ENCODE peak calls at places on chromosomes 2 and 18, in eight cellular contexts. One of them, this sample, is unnamed.
A peak's percentile ranks its signal among the peaks of the same experiment; 100 is the strongest.

GRCh38 chr2:163465440-163465839 is 270.4 kb downstream of the FIGN start:
- DNase-seq in NCI-H460: no peak
- DNase-seq in dorsolateral prefrontal cortex: no peak
- DNase-seq in stimulated activated naive B cell treated with anti-CD40 and anti-IgM and Interleukin-4, amounts not matched to agents 10 μg/mL and 1 μg/mL and 100 μg/mL, for 72 hours: no peak
- DNase-seq in LoVo: no peak
- DNase-seq in stimulated activated CD8-positive, alpha-beta memory T cell treated with anti-CD3 and anti-CD28 coated beads, Interleukin-12 subunit alpha, Interleukin-12 subunit beta, amount 100 ng/mL, for 1 hour: no peak
- DNase-seq in AML-193: no peak
- DNase-seq in stimulated activated CD4-positive, alpha-beta T cell treated with anti-CD3 and anti-CD28 coated beads, Interleukin-15, amount 100 ng/mL, for 1 hour: no peak
- DNase-seq in this sample: no peak

GRCh38 chr2:25168256-25169072 is at the start of gene POMC:
- DNase-seq in dorsolateral prefrontal cortex: no peak
- DNase-seq in stimulated activated CD4-positive, alpha-beta T cell treated with anti-CD3 and anti-CD28 coated beads, Interleukin-15, amount 100 ng/mL, for 1 hour: no peak
- DNase-seq in LoVo: no peak
- DNase-seq in AML-193: no peak
- DNase-seq in stimulated activated CD8-positive, alpha-beta memory T cell treated with anti-CD3 and anti-CD28 coated beads, Interleukin-12 subunit alpha, Interleukin-12 subunit beta, amount 100 ng/mL, for 1 hour: no peak
- DNase-seq in NCI-H460: no peak
- DNase-seq in stimulated activated naive B cell treated with anti-CD40 and anti-IgM and Interleukin-4, amounts not matched to agents 10 μg/mL and 1 μg/mL and 100 μg/mL, for 72 hours: peak; percentile 29
- DNase-seq in this sample: no peak

GRCh38 chr2:86704482-86704971 is 15.6 kb upstream of the RMND5A start:
- DNase-seq in stimulated activated CD8-positive, alpha-beta memory T cell treated with anti-CD3 and anti-CD28 coated beads, Interleukin-12 subunit alpha, Interleukin-12 subunit beta, amount 100 ng/mL, for 1 hour: no peak
- DNase-seq in dorsolateral prefrontal cortex: no peak
- DNase-seq in AML-193: no peak
- DNase-seq in stimulated activated CD4-positive, alpha-beta T cell treated with anti-CD3 and anti-CD28 coated beads, Interleukin-15, amount 100 ng/mL, for 1 hour: no peak
- DNase-seq in NCI-H460: peak; percentile 57
- DNase-seq in LoVo: peak; percentile 91
- DNase-seq in stimulated activated naive B cell treated with anti-CD40 and anti-IgM and Interleukin-4, amounts not matched to agents 10 μg/mL and 1 μg/mL and 100 μg/mL, for 72 hours: no peak
- DNase-seq in this sample: no peak

GRCh38 chr2:224775638-224776037 is 59.5 kb upstream of the CCDC195 start:
- DNase-seq in stimulated activated naive B cell treated with anti-CD40 and anti-IgM and Interleukin-4, amounts not matched to agents 10 μg/mL and 1 μg/mL and 100 μg/mL, for 72 hours: no peak
- DNase-seq in dorsolateral prefrontal cortex: no peak
- DNase-seq in NCI-H460: no peak
- DNase-seq in stimulated activated CD4-positive, alpha-beta T cell treated with anti-CD3 and anti-CD28 coated beads, Interleukin-15, amount 100 ng/mL, for 1 hour: no peak
- DNase-seq in AML-193: no peak
- DNase-seq in stimulated activated CD8-positive, alpha-beta memory T cell treated with anti-CD3 and anti-CD28 coated beads, Interleukin-12 subunit alpha, Interleukin-12 subunit beta, amount 100 ng/mL, for 1 hour: no peak
- DNase-seq in LoVo: no peak
- DNase-seq in this sample: peak; percentile 57

GRCh38 chr2:98608962-98609604 is 694 bp downstream of the UNC50 start:
- DNase-seq in stimulated activated CD8-positive, alpha-beta memory T cell treated with anti-CD3 and anti-CD28 coated beads, Interleukin-12 subunit alpha, Interleukin-12 subunit beta, amount 100 ng/mL, for 1 hour: no peak
- DNase-seq in LoVo: no peak
- DNase-seq in stimulated activated CD4-positive, alpha-beta T cell treated with anti-CD3 and anti-CD28 coated beads, Interleukin-15, amount 100 ng/mL, for 1 hour: no peak
- DNase-seq in NCI-H460: no peak
- DNase-seq in dorsolateral prefrontal cortex: no peak
- DNase-seq in stimulated activated naive B cell treated with anti-CD40 and anti-IgM and Interleukin-4, amounts not matched to agents 10 μg/mL and 1 μg/mL and 100 μg/mL, for 72 hours: no peak
- DNase-seq in AML-193: no peak
- DNase-seq in this sample: no peak

GRCh38 chr2:181955010-181955409 is 30.6 kb upstream of the PPP1R1C start:
- DNase-seq in stimulated activated CD8-positive, alpha-beta memory T cell treated with anti-CD3 and anti-CD28 coated beads, Interleukin-12 subunit alpha, Interleukin-12 subunit beta, amount 100 ng/mL, for 1 hour: no peak
- DNase-seq in LoVo: peak; percentile 71
- DNase-seq in stimulated activated naive B cell treated with anti-CD40 and anti-IgM and Interleukin-4, amounts not matched to agents 10 μg/mL and 1 μg/mL and 100 μg/mL, for 72 hours: no peak
- DNase-seq in stimulated activated CD4-positive, alpha-beta T cell treated with anti-CD3 and anti-CD28 coated beads, Interleukin-15, amount 100 ng/mL, for 1 hour: no peak
- DNase-seq in NCI-H460: peak; percentile 26
- DNase-seq in dorsolateral prefrontal cortex: no peak
- DNase-seq in AML-193: no peak
- DNase-seq in this sample: no peak

GRCh38 chr18:55406374-55407045 is 181.5 kb downstream of the TCF4 start:
- DNase-seq in stimulated activated CD4-positive, alpha-beta T cell treated with anti-CD3 and anti-CD28 coated beads, Interleukin-15, amount 100 ng/mL, for 1 hour: no peak
- DNase-seq in LoVo: no peak
- DNase-seq in AML-193: no peak
- DNase-seq in stimulated activated CD8-positive, alpha-beta memory T cell treated with anti-CD3 and anti-CD28 coated beads, Interleukin-12 subunit alpha, Interleukin-12 subunit beta, amount 100 ng/mL, for 1 hour: no peak
- DNase-seq in stimulated activated naive B cell treated with anti-CD40 and anti-IgM and Interleukin-4, amounts not matched to agents 10 μg/mL and 1 μg/mL and 100 μg/mL, for 72 hours: no peak
- DNase-seq in dorsolateral prefrontal cortex: peak; percentile 59
- DNase-seq in NCI-H460: no peak
- DNase-seq in this sample: no peak

GRCh38 chr18:49811151-49811938 is 2.0 kb downstream of the ACAA2 start:
- DNase-seq in dorsolateral prefrontal cortex: no peak
- DNase-seq in NCI-H460: no peak
- DNase-seq in stimulated activated naive B cell treated with anti-CD40 and anti-IgM and Interleukin-4, amounts not matched to agents 10 μg/mL and 1 μg/mL and 100 μg/mL, for 72 hours: no peak
- DNase-seq in stimulated activated CD4-positive, alpha-beta T cell treated with anti-CD3 and anti-CD28 coated beads, Interleukin-15, amount 100 ng/mL, for 1 hour: no peak
- DNase-seq in AML-193: no peak
- DNase-seq in stimulated activated CD8-positive, alpha-beta memory T cell treated with anti-CD3 and anti-CD28 coated beads, Interleukin-12 subunit alpha, Interleukin-12 subunit beta, amount 100 ng/mL, for 1 hour: no peak
- DNase-seq in LoVo: peak; percentile 26
- DNase-seq in this sample: no peak

GRCh38 chr2:64779117-64779690 is 125.5 kb upstream of the SERTAD2 start:
- DNase-seq in NCI-H460: peak; percentile 12
- DNase-seq in stimulated activated CD8-positive, alpha-beta memory T cell treated with anti-CD3 and anti-CD28 coated beads, Interleukin-12 subunit alpha, Interleukin-12 subunit beta, amount 100 ng/mL, for 1 hour: no peak
- DNase-seq in LoVo: peak; percentile 74
- DNase-seq in AML-193: no peak
- DNase-seq in stimulated activated CD4-positive, alpha-beta T cell treated with anti-CD3 and anti-CD28 coated beads, Interleukin-15, amount 100 ng/mL, for 1 hour: no peak
- DNase-seq in stimulated activated naive B cell treated with anti-CD40 and anti-IgM and Interleukin-4, amounts not matched to agents 10 μg/mL and 1 μg/mL and 100 μg/mL, for 72 hours: no peak
- DNase-seq in dorsolateral prefrontal cortex: no peak
- DNase-seq in this sample: no peak

GRCh38 chr2:234913208-234913626 is 38.6 kb upstream of the SH3BP4 start:
- DNase-seq in dorsolateral prefrontal cortex: no peak
- DNase-seq in stimulated activated CD8-positive, alpha-beta memory T cell treated with anti-CD3 and anti-CD28 coated beads, Interleukin-12 subunit alpha, Interleukin-12 subunit beta, amount 100 ng/mL, for 1 hour: no peak
- DNase-seq in stimulated activated CD4-positive, alpha-beta T cell treated with anti-CD3 and anti-CD28 coated beads, Interleukin-15, amount 100 ng/mL, for 1 hour: no peak
- DNase-seq in stimulated activated naive B cell treated with anti-CD40 and anti-IgM and Interleukin-4, amounts not matched to agents 10 μg/mL and 1 μg/mL and 100 μg/mL, for 72 hours: no peak
- DNase-seq in LoVo: no peak
- DNase-seq in NCI-H460: no peak
- DNase-seq in AML-193: no peak
- DNase-seq in this sample: no peak

GRCh38 chr2:190979906-190980629 is 33.9 kb downstream of the STAT1 start:
- DNase-seq in LoVo: no peak
- DNase-seq in stimulated activated CD4-positive, alpha-beta T cell treated with anti-CD3 and anti-CD28 coated beads, Interleukin-15, amount 100 ng/mL, for 1 hour: no peak
- DNase-seq in dorsolateral prefrontal cortex: no peak
- DNase-seq in NCI-H460: no peak
- DNase-seq in stimulated activated naive B cell treated with anti-CD40 and anti-IgM and Interleukin-4, amounts not matched to agents 10 μg/mL and 1 μg/mL and 100 μg/mL, for 72 hours: no peak
- DNase-seq in stimulated activated CD8-positive, alpha-beta memory T cell treated with anti-CD3 and anti-CD28 coated beads, Interleukin-12 subunit alpha, Interleukin-12 subunit beta, amount 100 ng/mL, for 1 hour: no peak
- DNase-seq in AML-193: no peak
- DNase-seq in this sample: peak; percentile 56

GRCh38 chr2:199463708-199464613 is 6.2 kb upstream of the SATB2 start:
- DNase-seq in stimulated activated naive B cell treated with anti-CD40 and anti-IgM and Interleukin-4, amounts not matched to agents 10 μg/mL and 1 μg/mL and 100 μg/mL, for 72 hours: no peak
- DNase-seq in NCI-H460: no peak
- DNase-seq in dorsolateral prefrontal cortex: peak; percentile 52
- DNase-seq in AML-193: no peak
- DNase-seq in stimulated activated CD8-positive, alpha-beta memory T cell treated with anti-CD3 and anti-CD28 coated beads, Interleukin-12 subunit alpha, Interleukin-12 subunit beta, amount 100 ng/mL, for 1 hour: no peak
- DNase-seq in LoVo: no peak
- DNase-seq in stimulated activated CD4-positive, alpha-beta T cell treated with anti-CD3 and anti-CD28 coated beads, Interleukin-15, amount 100 ng/mL, for 1 hour: no peak
- DNase-seq in this sample: no peak

GRCh38 chr18:36899289-36899688 is 70.4 kb downstream of the KIAA1328 start:
- DNase-seq in AML-193: peak; percentile 39
- DNase-seq in dorsolateral prefrontal cortex: no peak
- DNase-seq in stimulated activated CD8-positive, alpha-beta memory T cell treated with anti-CD3 and anti-CD28 coated beads, Interleukin-12 subunit alpha, Interleukin-12 subunit beta, amount 100 ng/mL, for 1 hour: no peak
- DNase-seq in stimulated activated CD4-positive, alpha-beta T cell treated with anti-CD3 and anti-CD28 coated beads, Interleukin-15, amount 100 ng/mL, for 1 hour: no peak
- DNase-seq in NCI-H460: peak; percentile 9
- DNase-seq in stimulated activated naive B cell treated with anti-CD40 and anti-IgM and Interleukin-4, amounts not matched to agents 10 μg/mL and 1 μg/mL and 100 μg/mL, for 72 hours: no peak
- DNase-seq in LoVo: no peak
- DNase-seq in this sample: no peak

GRCh38 chr18:76932026-76932819 is 109.9 kb downstream of the ZNF236 start:
- DNase-seq in stimulated activated CD4-positive, alpha-beta T cell treated with anti-CD3 and anti-CD28 coated beads, Interleukin-15, amount 100 ng/mL, for 1 hour: no peak
- DNase-seq in AML-193: no peak
- DNase-seq in stimulated activated CD8-positive, alpha-beta memory T cell treated with anti-CD3 and anti-CD28 coated beads, Interleukin-12 subunit alpha, Interleukin-12 subunit beta, amount 100 ng/mL, for 1 hour: no peak
- DNase-seq in stimulated activated naive B cell treated with anti-CD40 and anti-IgM and Interleukin-4, amounts not matched to agents 10 μg/mL and 1 μg/mL and 100 μg/mL, for 72 hours: no peak
- DNase-seq in LoVo: no peak
- DNase-seq in dorsolateral prefrontal cortex: peak; percentile 63
- DNase-seq in NCI-H460: no peak
- DNase-seq in this sample: no peak

GRCh38 chr2:227378371-227378782 is 729 bp downstream of the TM4SF20 start:
- DNase-seq in stimulated activated CD4-positive, alpha-beta T cell treated with anti-CD3 and anti-CD28 coated beads, Interleukin-15, amount 100 ng/mL, for 1 hour: no peak
- DNase-seq in stimulated activated naive B cell treated with anti-CD40 and anti-IgM and Interleukin-4, amounts not matched to agents 10 μg/mL and 1 μg/mL and 100 μg/mL, for 72 hours: no peak
- DNase-seq in dorsolateral prefrontal cortex: no peak
- DNase-seq in LoVo: no peak
- DNase-seq in AML-193: no peak
- DNase-seq in stimulated activated CD8-positive, alpha-beta memory T cell treated with anti-CD3 and anti-CD28 coated beads, Interleukin-12 subunit alpha, Interleukin-12 subunit beta, amount 100 ng/mL, for 1 hour: no peak
- DNase-seq in NCI-H460: peak; percentile 98
- DNase-seq in this sample: no peak

GRCh38 chr18:43170586-43170985 is 55.1 kb upstream of the RIT2 start:
- DNase-seq in NCI-H460: no peak
- DNase-seq in stimulated activated CD4-positive, alpha-beta T cell treated with anti-CD3 and anti-CD28 coated beads, Interleukin-15, amount 100 ng/mL, for 1 hour: no peak
- DNase-seq in AML-193: no peak
- DNase-seq in dorsolateral prefrontal cortex: no peak
- DNase-seq in stimulated activated CD8-positive, alpha-beta memory T cell treated with anti-CD3 and anti-CD28 coated beads, Interleukin-12 subunit alpha, Interleukin-12 subunit beta, amount 100 ng/mL, for 1 hour: no peak
- DNase-seq in LoVo: no peak
- DNase-seq in stimulated activated naive B cell treated with anti-CD40 and anti-IgM and Interleukin-4, amounts not matched to agents 10 μg/mL and 1 μg/mL and 100 μg/mL, for 72 hours: no peak
- DNase-seq in this sample: no peak

GRCh38 chr2:232235716-232236115 is 142.8 kb upstream of the ALPP start:
- DNase-seq in LoVo: no peak
- DNase-seq in NCI-H460: no peak
- DNase-seq in stimulated activated CD8-positive, alpha-beta memory T cell treated with anti-CD3 and anti-CD28 coated beads, Interleukin-12 subunit alpha, Interleukin-12 subunit beta, amount 100 ng/mL, for 1 hour: no peak
- DNase-seq in stimulated activated CD4-positive, alpha-beta T cell treated with anti-CD3 and anti-CD28 coated beads, Interleukin-15, amount 100 ng/mL, for 1 hour: no peak
- DNase-seq in dorsolateral prefrontal cortex: no peak
- DNase-seq in AML-193: no peak
- DNase-seq in stimulated activated naive B cell treated with anti-CD40 and anti-IgM and Interleukin-4, amounts not matched to agents 10 μg/mL and 1 μg/mL and 100 μg/mL, for 72 hours: no peak
- DNase-seq in this sample: no peak

GRCh38 chr2:184339966-184340365 is 258.4 kb upstream of the ZNF804A start:
- DNase-seq in stimulated activated naive B cell treated with anti-CD40 and anti-IgM and Interleukin-4, amounts not matched to agents 10 μg/mL and 1 μg/mL and 100 μg/mL, for 72 hours: no peak
- DNase-seq in dorsolateral prefrontal cortex: no peak
- DNase-seq in LoVo: no peak
- DNase-seq in NCI-H460: peak; percentile 5
- DNase-seq in AML-193: no peak
- DNase-seq in stimulated activated CD4-positive, alpha-beta T cell treated with anti-CD3 and anti-CD28 coated beads, Interleukin-15, amount 100 ng/mL, for 1 hour: no peak
- DNase-seq in stimulated activated CD8-positive, alpha-beta memory T cell treated with anti-CD3 and anti-CD28 coated beads, Interleukin-12 subunit alpha, Interleukin-12 subunit beta, amount 100 ng/mL, for 1 hour: no peak
- DNase-seq in this sample: no peak

GRCh38 chr18:77650799-77651385 is 401.2 kb downstream of the GALR1 start:
- DNase-seq in stimulated activated CD8-positive, alpha-beta memory T cell treated with anti-CD3 and anti-CD28 coated beads, Interleukin-12 subunit alpha, Interleukin-12 subunit beta, amount 100 ng/mL, for 1 hour: peak; percentile 7
- DNase-seq in stimulated activated naive B cell treated with anti-CD40 and anti-IgM and Interleukin-4, amounts not matched to agents 10 μg/mL and 1 μg/mL and 100 μg/mL, for 72 hours: peak; percentile 48
- DNase-seq in AML-193: peak; percentile 3
- DNase-seq in NCI-H460: peak; percentile 41
- DNase-seq in LoVo: no peak
- DNase-seq in stimulated activated CD4-positive, alpha-beta T cell treated with anti-CD3 and anti-CD28 coated beads, Interleukin-15, amount 100 ng/mL, for 1 hour: no peak
- DNase-seq in dorsolateral prefrontal cortex: peak; percentile 79
- DNase-seq in this sample: peak; percentile 59

GRCh38 chr2:234952270-234953115 is 676 bp downstream of the SH3BP4 start:
- DNase-seq in stimulated activated naive B cell treated with anti-CD40 and anti-IgM and Interleukin-4, amounts not matched to agents 10 μg/mL and 1 μg/mL and 100 μg/mL, for 72 hours: no peak
- DNase-seq in NCI-H460: no peak
- DNase-seq in dorsolateral prefrontal cortex: no peak
- DNase-seq in stimulated activated CD8-positive, alpha-beta memory T cell treated with anti-CD3 and anti-CD28 coated beads, Interleukin-12 subunit alpha, Interleukin-12 subunit beta, amount 100 ng/mL, for 1 hour: no peak
- DNase-seq in stimulated activated CD4-positive, alpha-beta T cell treated with anti-CD3 and anti-CD28 coated beads, Interleukin-15, amount 100 ng/mL, for 1 hour: no peak
- DNase-seq in LoVo: no peak
- DNase-seq in AML-193: no peak
- DNase-seq in this sample: peak; percentile 56

GRCh38 chr18:75124551-75124950 is 84.4 kb downstream of the PTGR3 start:
- DNase-seq in NCI-H460: no peak
- DNase-seq in AML-193: no peak
- DNase-seq in LoVo: no peak
- DNase-seq in stimulated activated CD8-positive, alpha-beta memory T cell treated with anti-CD3 and anti-CD28 coated beads, Interleukin-12 subunit alpha, Interleukin-12 subunit beta, amount 100 ng/mL, for 1 hour: no peak
- DNase-seq in dorsolateral prefrontal cortex: no peak
- DNase-seq in stimulated activated naive B cell treated with anti-CD40 and anti-IgM and Interleukin-4, amounts not matched to agents 10 μg/mL and 1 μg/mL and 100 μg/mL, for 72 hours: no peak
- DNase-seq in stimulated activated CD4-positive, alpha-beta T cell treated with anti-CD3 and anti-CD28 coated beads, Interleukin-15, amount 100 ng/mL, for 1 hour: no peak
- DNase-seq in this sample: peak; percentile 21

GRCh38 chr2:40554665-40555294 is 102.9 kb upstream of the SLC8A1 start:
- DNase-seq in stimulated activated CD4-positive, alpha-beta T cell treated with anti-CD3 and anti-CD28 coated beads, Interleukin-15, amount 100 ng/mL, for 1 hour: no peak
- DNase-seq in NCI-H460: peak; percentile 78
- DNase-seq in stimulated activated CD8-positive, alpha-beta memory T cell treated with anti-CD3 and anti-CD28 coated beads, Interleukin-12 subunit alpha, Interleukin-12 subunit beta, amount 100 ng/mL, for 1 hour: no peak
- DNase-seq in stimulated activated naive B cell treated with anti-CD40 and anti-IgM and Interleukin-4, amounts not matched to agents 10 μg/mL and 1 μg/mL and 100 μg/mL, for 72 hours: peak; percentile 23
- DNase-seq in LoVo: peak; percentile 59
- DNase-seq in dorsolateral prefrontal cortex: peak; percentile 45
- DNase-seq in AML-193: peak; percentile 32
- DNase-seq in this sample: peak; percentile 62

GRCh38 chr18:5527603-5528002 is 16.2 kb downstream of the EPB41L3 start:
- DNase-seq in LoVo: no peak
- DNase-seq in dorsolateral prefrontal cortex: no peak
- DNase-seq in AML-193: no peak
- DNase-seq in NCI-H460: peak; percentile 56
- DNase-seq in stimulated activated CD8-positive, alpha-beta memory T cell treated with anti-CD3 and anti-CD28 coated beads, Interleukin-12 subunit alpha, Interleukin-12 subunit beta, amount 100 ng/mL, for 1 hour: no peak
- DNase-seq in stimulated activated naive B cell treated with anti-CD40 and anti-IgM and Interleukin-4, amounts not matched to agents 10 μg/mL and 1 μg/mL and 100 μg/mL, for 72 hours: no peak
- DNase-seq in stimulated activated CD4-positive, alpha-beta T cell treated with anti-CD3 and anti-CD28 coated beads, Interleukin-15, amount 100 ng/mL, for 1 hour: no peak
- DNase-seq in this sample: no peak

GRCh38 chr2:233031556-233032500 is 644 bp upstream of the NEU2 start:
- DNase-seq in stimulated activated CD8-positive, alpha-beta memory T cell treated with anti-CD3 and anti-CD28 coated beads, Interleukin-12 subunit alpha, Interleukin-12 subunit beta, amount 100 ng/mL, for 1 hour: no peak
- DNase-seq in stimulated activated naive B cell treated with anti-CD40 and anti-IgM and Interleukin-4, amounts not matched to agents 10 μg/mL and 1 μg/mL and 100 μg/mL, for 72 hours: no peak
- DNase-seq in AML-193: no peak
- DNase-seq in LoVo: no peak
- DNase-seq in stimulated activated CD4-positive, alpha-beta T cell treated with anti-CD3 and anti-CD28 coated beads, Interleukin-15, amount 100 ng/mL, for 1 hour: no peak
- DNase-seq in NCI-H460: no peak
- DNase-seq in dorsolateral prefrontal cortex: no peak
- DNase-seq in this sample: no peak

GRCh38 chr2:73896362-73897239 is 3.8 kb downstream of the ACTG2 start:
- DNase-seq in NCI-H460: no peak
- DNase-seq in stimulated activated naive B cell treated with anti-CD40 and anti-IgM and Interleukin-4, amounts not matched to agents 10 μg/mL and 1 μg/mL and 100 μg/mL, for 72 hours: peak; percentile 39
- DNase-seq in LoVo: no peak
- DNase-seq in dorsolateral prefrontal cortex: no peak
- DNase-seq in stimulated activated CD8-positive, alpha-beta memory T cell treated with anti-CD3 and anti-CD28 coated beads, Interleukin-12 subunit alpha, Interleukin-12 subunit beta, amount 100 ng/mL, for 1 hour: no peak
- DNase-seq in stimulated activated CD4-positive, alpha-beta T cell treated with anti-CD3 and anti-CD28 coated beads, Interleukin-15, amount 100 ng/mL, for 1 hour: no peak
- DNase-seq in AML-193: no peak
- DNase-seq in this sample: no peak

GRCh38 chr2:98749053-98749450 is 18.1 kb upstream of the MGAT4A start:
- DNase-seq in dorsolateral prefrontal cortex: no peak
- DNase-seq in LoVo: no peak
- DNase-seq in AML-193: peak; percentile 72
- DNase-seq in NCI-H460: no peak
- DNase-seq in stimulated activated CD8-positive, alpha-beta memory T cell treated with anti-CD3 and anti-CD28 coated beads, Interleukin-12 subunit alpha, Interleukin-12 subunit beta, amount 100 ng/mL, for 1 hour: no peak
- DNase-seq in stimulated activated naive B cell treated with anti-CD40 and anti-IgM and Interleukin-4, amounts not matched to agents 10 μg/mL and 1 μg/mL and 100 μg/mL, for 72 hours: peak; percentile 28
- DNase-seq in stimulated activated CD4-positive, alpha-beta T cell treated with anti-CD3 and anti-CD28 coated beads, Interleukin-15, amount 100 ng/mL, for 1 hour: no peak
- DNase-seq in this sample: no peak

GRCh38 chr18:22348521-22349316 is 69.0 kb downstream of the CTAGE1 start:
- DNase-seq in NCI-H460: no peak
- DNase-seq in dorsolateral prefrontal cortex: no peak
- DNase-seq in stimulated activated naive B cell treated with anti-CD40 and anti-IgM and Interleukin-4, amounts not matched to agents 10 μg/mL and 1 μg/mL and 100 μg/mL, for 72 hours: no peak
- DNase-seq in AML-193: no peak
- DNase-seq in stimulated activated CD4-positive, alpha-beta T cell treated with anti-CD3 and anti-CD28 coated beads, Interleukin-15, amount 100 ng/mL, for 1 hour: no peak
- DNase-seq in stimulated activated CD8-positive, alpha-beta memory T cell treated with anti-CD3 and anti-CD28 coated beads, Interleukin-12 subunit alpha, Interleukin-12 subunit beta, amount 100 ng/mL, for 1 hour: no peak
- DNase-seq in LoVo: peak; percentile 65
- DNase-seq in this sample: peak; percentile 86

This sample was measured in left lobe of liver.